ENCODE peak calls at places on chromosomes 4 and X, in four cellular contexts. One of them, this sample, is unnamed.

GRCh38 chr4:82629238-82630000 is 67.6 kb upstream of the TMEM150C start:
- DNase-seq in iris pigment epithelial cell: no peak
- DNase-seq in stimulated activated CD4-positive, alpha-beta T cell treated with anti-CD3 and anti-CD28 coated beads, Interleukin-4, amount 100 ng/mL, for 24 hours: no peak
- DNase-seq in heart right ventricle: no peak
- DNase-seq in this sample: no peak

GRCh38 chr4:184364100-184364921 is 110.0 kb downstream of the IRF2 start:
- DNase-seq in iris pigment epithelial cell: no peak
- DNase-seq in stimulated activated CD4-positive, alpha-beta T cell treated with anti-CD3 and anti-CD28 coated beads, Interleukin-4, amount 100 ng/mL, for 24 hours: no peak
- DNase-seq in heart right ventricle: no peak
- DNase-seq in this sample: no peak

GRCh38 chr4:10102193-10102980 is 14.2 kb downstream of the WDR1 start:
- DNase-seq in iris pigment epithelial cell: no peak
- DNase-seq in stimulated activated CD4-positive, alpha-beta T cell treated with anti-CD3 and anti-CD28 coated beads, Interleukin-4, amount 100 ng/mL, for 24 hours: no peak
- DNase-seq in heart right ventricle: no peak
- DNase-seq in this sample: no peak

GRCh38 chr4:67608047-67608446 is 49.5 kb downstream of the STAP1 start:
- DNase-seq in iris pigment epithelial cell: no peak
- DNase-seq in stimulated activated CD4-positive, alpha-beta T cell treated with anti-CD3 and anti-CD28 coated beads, Interleukin-4, amount 100 ng/mL, for 24 hours: no peak
- DNase-seq in heart right ventricle: no peak
- DNase-seq in this sample: no peak

GRCh38 chr4:77147400-77147782 is 9.6 kb upstream of the CCNG2 start:
- DNase-seq in iris pigment epithelial cell: no peak
- DNase-seq in stimulated activated CD4-positive, alpha-beta T cell treated with anti-CD3 and anti-CD28 coated beads, Interleukin-4, amount 100 ng/mL, for 24 hours: no peak
- DNase-seq in heart right ventricle: no peak
- DNase-seq in this sample: no peak

GRCh38 chrX:4710618-4711433 is 997.4 kb upstream of the PRKX start:
- DNase-seq in iris pigment epithelial cell: peak; percentile 0
- DNase-seq in stimulated activated CD4-positive, alpha-beta T cell treated with anti-CD3 and anti-CD28 coated beads, Interleukin-4, amount 100 ng/mL, for 24 hours: no peak
- DNase-seq in heart right ventricle: no peak
- DNase-seq in this sample: peak; percentile 46

GRCh38 chr4:108247511-108248088 is 78.9 kb upstream of the LEF1 start:
- DNase-seq in iris pigment epithelial cell: no peak
- DNase-seq in stimulated activated CD4-positive, alpha-beta T cell treated with anti-CD3 and anti-CD28 coated beads, Interleukin-4, amount 100 ng/mL, for 24 hours: no peak
- DNase-seq in heart right ventricle: no peak
- DNase-seq in this sample: no peak

GRCh38 chrX:40778861-40779575 is 43.7 kb upstream of the MED14 start:
- DNase-seq in iris pigment epithelial cell: peak; percentile 9
- DNase-seq in stimulated activated CD4-positive, alpha-beta T cell treated with anti-CD3 and anti-CD28 coated beads, Interleukin-4, amount 100 ng/mL, for 24 hours: no peak
- DNase-seq in heart right ventricle: no peak
- DNase-seq in this sample: no peak

GRCh38 chr4:2285665-2286381 is 23.9 kb upstream of the MXD4 start:
- DNase-seq in iris pigment epithelial cell: no peak
- DNase-seq in stimulated activated CD4-positive, alpha-beta T cell treated with anti-CD3 and anti-CD28 coated beads, Interleukin-4, amount 100 ng/mL, for 24 hours: no peak
- DNase-seq in heart right ventricle: no peak
- DNase-seq in this sample: no peak

GRCh38 chrX:11750051-11750450 is 8.0 kb upstream of the MSL3 start:
- DNase-seq in iris pigment epithelial cell: peak; percentile 7
- DNase-seq in stimulated activated CD4-positive, alpha-beta T cell treated with anti-CD3 and anti-CD28 coated beads, Interleukin-4, amount 100 ng/mL, for 24 hours: no peak
- DNase-seq in heart right ventricle: no peak
- DNase-seq in this sample: no peak

GRCh38 chr4:5751918-5752802 is 41.2 kb downstream of the EVC start:
- DNase-seq in iris pigment epithelial cell: peak; percentile 93
- DNase-seq in stimulated activated CD4-positive, alpha-beta T cell treated with anti-CD3 and anti-CD28 coated beads, Interleukin-4, amount 100 ng/mL, for 24 hours: no peak
- DNase-seq in heart right ventricle: no peak
- DNase-seq in this sample: no peak

GRCh38 chr4:143391261-143391660 is 54.6 kb downstream of the GAB1 start:
- DNase-seq in iris pigment epithelial cell: no peak
- DNase-seq in stimulated activated CD4-positive, alpha-beta T cell treated with anti-CD3 and anti-CD28 coated beads, Interleukin-4, amount 100 ng/mL, for 24 hours: no peak
- DNase-seq in heart right ventricle: no peak
- DNase-seq in this sample: no peak

GRCh38 chr4:167025651-167026050 is 208.6 kb downstream of the SPOCK3 start:
- DNase-seq in iris pigment epithelial cell: no peak
- DNase-seq in stimulated activated CD4-positive, alpha-beta T cell treated with anti-CD3 and anti-CD28 coated beads, Interleukin-4, amount 100 ng/mL, for 24 hours: no peak
- DNase-seq in heart right ventricle: no peak
- DNase-seq in this sample: no peak

GRCh38 chr4:81971637-81972036 is 402.2 kb downstream of the HNRNPD start:
- DNase-seq in iris pigment epithelial cell: no peak
- DNase-seq in stimulated activated CD4-positive, alpha-beta T cell treated with anti-CD3 and anti-CD28 coated beads, Interleukin-4, amount 100 ng/mL, for 24 hours: no peak
- DNase-seq in heart right ventricle: no peak
- DNase-seq in this sample: no peak

GRCh38 chr4:8381814-8382581 is 58.5 kb downstream of the ACOX3 start:
- DNase-seq in iris pigment epithelial cell: no peak
- DNase-seq in stimulated activated CD4-positive, alpha-beta T cell treated with anti-CD3 and anti-CD28 coated beads, Interleukin-4, amount 100 ng/mL, for 24 hours: no peak
- DNase-seq in heart right ventricle: no peak
- DNase-seq in this sample: no peak

GRCh38 chr4:7185487-7186030 is 6.8 kb upstream of the SORCS2 start:
- DNase-seq in iris pigment epithelial cell: no peak
- DNase-seq in stimulated activated CD4-positive, alpha-beta T cell treated with anti-CD3 and anti-CD28 coated beads, Interleukin-4, amount 100 ng/mL, for 24 hours: no peak
- DNase-seq in heart right ventricle: no peak
- DNase-seq in this sample: no peak

GRCh38 chr4:75727073-75727472 is 2.7 kb downstream of the USO1 start:
- DNase-seq in iris pigment epithelial cell: peak; percentile 50
- DNase-seq in stimulated activated CD4-positive, alpha-beta T cell treated with anti-CD3 and anti-CD28 coated beads, Interleukin-4, amount 100 ng/mL, for 24 hours: no peak
- DNase-seq in heart right ventricle: no peak
- DNase-seq in this sample: no peak

This sample was measured in activated CD4-positive, alpha-beta T cell treated with anti-CD3 and anti-CD28 coated beads, Interleukin-2, amount 10 ng/mL, durations not matched to agents 24 days and 14 days.